ENCODE peak calls at places on chromosomes 2 and 18, in nine cellular contexts. S is activated naive CD8-positive, alpha-beta T cell treated with anti-CD3 and anti-CD28 coated beads, Interleukin-2, amount 50 U/mL, for 24 hours; V is IMR-90; P is gastrocnemius medialis; Q is stimulated activated effector memory CD8-positive, alpha-beta T cell treated with anti-CD3 and anti-CD28 coated beads, Interleukin-12 subunit alpha, Interleukin-12 subunit beta, amount 100 ng/mL, for 72 hours; Z is heart right ventricle; H is activated CD8-positive, alpha-beta T cell treated with anti-CD3 and anti-CD28 coated beads for 36 hours; F is naive B cell; M is activated T-cell treated with anti-CD3 and anti-CD28 coated beads, Interleukin-2, amount 50 U/mL, for 72 hours. X is an unnamed sample.

GRCh38 chr18:52254367-52254766 is 85.6 kb upstream of the DCC start:
- ATAC-seq in P (no peak), Z (no peak), H (no peak), M (no peak), Q (no peak), F (no peak), S (no peak), V (no peak), X (no peak)

GRCh38 chr2:165144315-165144714 is 59.5 kb downstream of the SCN3A start:
- ATAC-seq in Z (no peak), Q (no peak), V (no peak), M (no peak), F (peak), P (no peak), S (no peak), H (no peak), X (no peak)

GRCh38 chr2:101559576-101559975 is 84.7 kb upstream of the RFX8 start:
- ATAC-seq in V (peak), P (peak), H (no peak), Q (no peak), Z (peak), M (no peak), S (no peak), F (no peak), X (peak)

GRCh38 chr18:49994410-49994809 is 181.1 kb upstream of the ACAA2 start:
- ATAC-seq in F (no peak), Q (no peak), H (no peak), P (no peak), Z (no peak), V (no peak), M (no peak), S (no peak), X (no peak)

GRCh38 chr2:53752385-53752784 is 15.2 kb upstream of the CHAC2 start:
- ATAC-seq in H (no peak), S (no peak), P (no peak), Q (no peak), V (no peak), F (no peak), M (no peak), Z (no peak), X (no peak)

GRCh38 chr2:190404487-190404886 is 3.7 kb upstream of the MFSD6 start:
- ATAC-seq in Z (no peak), H (peak), F (no peak), Q (peak), P (no peak), M (peak), S (peak), V (no peak), X (no peak)

GRCh38 chr18:59300676-59301285 is 17.7 kb downstream of the CPLX4 start:
- ATAC-seq in Q (peak), M (peak), H (peak), F (no peak), V (no peak), P (no peak), S (peak), Z (no peak), X (no peak)

GRCh38 chr2:165587335-165587938 is 117.9 kb downstream of the CSRNP3 start:
- ATAC-seq in H (no peak), S (no peak), M (no peak), F (peak), Z (no peak), P (no peak), V (no peak), Q (no peak), X (no peak)

GRCh38 chr2:192148620-192149321 is 46.0 kb downstream of the TMEFF2 start:
- ATAC-seq in M (no peak), P (peak), Q (no peak), H (no peak), V (peak), F (no peak), Z (peak), S (no peak), X (peak)

GRCh38 chr2:228545041-228545440 is 363.6 kb upstream of the SPHKAP start:
- ATAC-seq in Q (no peak), Z (no peak), P (no peak), V (no peak), F (no peak), H (no peak), S (no peak), M (no peak), X (no peak)

GRCh38 chr2:86468162-86469033 is 27.2 kb downstream of the KDM3A start:
- ATAC-seq in Q (no peak), V (no peak), M (peak), H (peak), P (no peak), F (no peak), Z (no peak), S (no peak), X (no peak)

X was measured in gastroesophageal sphincter.